ENCODE peak calls at places on chromosomes 11 and 22, in four cellular contexts. L is spleen, G is aorta, K is Caco-2. M is an unnamed sample.

GRCh38 chr11:64067257-64067993 is 31.7 kb downstream of the FLRT1 start:
- DNase-seq in L (no peak), G (no peak), K (no peak), M (no peak)

GRCh38 chr11:127470485-127470884 is 469.9 kb upstream of the KIRREL3 start:
- DNase-seq in L (no peak), G (no peak), K (no peak), M (no peak)

GRCh38 chr11:112509300-112509699 is 248.6 kb upstream of the PLET1 start:
- DNase-seq in K (no peak), L (no peak), G (no peak), M (no peak)

GRCh38 chr22:27745154-27745553 is 56.4 kb downstream of the MN1 start:
- DNase-seq in L (no peak), G (peak; percentile 30), K (no peak), M (no peak)

GRCh38 chr11:114563077-114563476 is 3.4 kb upstream of the NXPE1 start:
- DNase-seq in L (no peak), G (no peak), K (no peak), M (no peak)

GRCh38 chr11:77559686-77560425 is 29.9 kb upstream of the AQP11 start:
- DNase-seq in L (no peak), G (no peak), K (no peak), M (no peak)

GRCh38 chr11:38543311-38543710 is 1945.3 kb upstream of the RAG2 start:
- DNase-seq in K (no peak), L (no peak), G (no peak), M (no peak)

GRCh38 chr22:32615874-32616564 is 141.4 kb downstream of the FBXO7 start:
- DNase-seq in K (peak; percentile 50), L (peak; percentile 46), G (no peak), M (no peak)

GRCh38 chr11:44978279-44978960 is 27.7 kb upstream of the TP53I11 start:
- DNase-seq in L (no peak), K (no peak), G (peak; percentile 21), M (no peak)

GRCh38 chr11:44980533-44981427 is 30.1 kb upstream of the TP53I11 start:
- DNase-seq in G (peak; percentile 50), K (no peak), L (peak; percentile 79), M (no peak)

GRCh38 chr11:44977493-44977984 is 26.9 kb upstream of the TP53I11 start:
- DNase-seq in L (no peak), K (no peak), G (no peak), M (no peak)

GRCh38 chr11:44979536-44980399 is 29.1 kb upstream of the TP53I11 start:
- DNase-seq in L (peak; percentile 68), G (peak; percentile 46), K (no peak), M (no peak)

DNA sequence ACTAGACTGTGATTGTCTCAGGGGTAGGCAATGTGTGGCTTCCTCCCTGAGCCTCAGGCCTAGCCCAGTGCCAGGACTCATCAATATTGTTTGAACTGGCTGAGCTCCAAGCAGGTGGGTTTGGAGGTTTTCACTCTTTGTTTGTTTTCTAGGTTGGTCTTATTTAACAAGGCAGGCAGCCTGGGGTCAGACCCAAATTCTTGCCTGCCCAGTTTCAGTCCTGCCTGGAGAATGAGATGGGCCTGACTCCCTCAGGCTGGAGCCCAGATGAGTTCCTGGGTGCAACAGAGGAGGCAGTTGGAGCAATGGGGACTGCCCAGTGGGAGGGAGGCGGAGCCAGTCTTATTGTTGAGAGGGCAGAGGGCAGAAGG is 28.3 kb upstream of the TP53I11 start:
- DNase-seq in G (no peak), K (no peak), L (peak; percentile 59), M (no peak)
- H3K4me1 ChIP-seq in G (no peaks in the 10 kb centered on the region), K (peaks cover 9% of the 10 kb centered on the region), L (peaks cover 69% of the 10 kb centered on the region), M (peaks cover 45% of the 10 kb centered on the region)

GRCh38 chr11:13405220-13405619 is 57.8 kb downstream of the BTBD10 start:
- DNase-seq in K (no peak), G (no peak), L (no peak), M (no peak)
- H3K4me1 ChIP-seq in K (peaks cover 12% of the 10 kb centered on the region), G (no peaks in the 10 kb centered on the region), L (no peaks in the 10 kb centered on the region), M (no peaks in the 10 kb centered on the region)

GRCh38 chr11:73322986-73323306 is 14.9 kb downstream of the ARHGEF17 start:
- DNase-seq in G (no peak), L (no peak), K (no peak), M (no peak)
- H3K4me1 ChIP-seq in G (peaks cover 4% of the 10 kb centered on the region), L (peaks cover 92% of the 10 kb centered on the region), K (peaks cover 13% of the 10 kb centered on the region), M (peaks cover 34% of the 10 kb centered on the region)

DNA sequence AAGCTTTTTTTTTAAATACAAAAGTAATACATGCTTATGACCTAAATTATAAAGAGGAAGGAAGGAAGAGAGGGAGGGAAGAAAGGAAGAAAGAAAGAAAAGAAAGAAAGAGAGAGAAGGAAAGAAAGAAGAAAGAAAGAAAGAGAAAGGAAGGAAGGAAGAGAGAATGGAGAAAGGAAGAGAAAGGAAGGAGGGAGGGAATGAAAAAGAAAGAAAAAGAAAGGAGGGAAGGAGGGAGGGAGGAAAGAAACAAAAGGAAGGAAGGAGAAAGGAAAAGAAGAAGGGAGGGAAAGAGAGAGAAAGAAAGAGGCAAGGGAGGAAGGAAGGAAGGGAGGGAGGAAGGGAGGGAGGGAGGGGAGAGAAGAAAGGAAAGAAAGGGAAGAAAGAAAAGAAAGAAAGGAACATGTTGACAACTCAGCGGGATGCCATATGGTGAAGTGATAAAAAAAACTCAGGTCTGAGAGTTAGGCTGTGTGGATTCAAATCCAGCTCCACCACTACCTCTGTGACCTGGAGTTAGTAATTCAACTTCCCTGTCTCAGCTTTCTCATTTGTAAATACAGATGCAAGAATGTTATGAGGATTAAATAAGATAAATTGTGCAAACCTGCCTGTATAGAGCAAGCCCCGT is 9.6 kb upstream of the EED start:
- DNase-seq in K (no peak), G (no peak), L (no peak), M (no peak)
- H3K4me1 ChIP-seq in K (no peaks in the 10 kb centered on the region), G (no peaks in the 10 kb centered on the region), L (no peaks in the 10 kb centered on the region), M (no peaks in the 10 kb centered on the region)

DNA sequence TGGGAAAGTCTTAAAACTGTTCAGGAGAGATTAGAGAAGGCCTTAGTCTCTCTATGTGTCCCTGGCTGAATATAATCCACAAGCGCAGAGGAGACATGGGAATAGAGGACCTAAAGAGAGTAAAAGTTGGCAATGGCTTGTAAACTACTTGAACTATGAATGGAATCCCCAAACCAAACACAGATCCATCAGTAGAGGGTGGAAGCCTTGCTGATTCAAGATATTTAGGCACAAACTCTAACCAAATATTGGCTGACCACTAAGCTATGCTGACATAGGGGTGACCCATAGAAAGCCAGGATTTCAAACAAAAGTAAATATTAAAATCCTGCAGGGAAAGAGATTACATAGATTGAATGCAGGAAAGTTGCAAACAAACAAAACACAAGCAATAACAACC is 439.2 kb downstream of the DLG2 start:
- DNase-seq in L (no peak), G (no peak), K (no peak), M (no peak)
- H3K4me1 ChIP-seq in L (no peaks in the 10 kb centered on the region), G (no peaks in the 10 kb centered on the region), K (peaks cover 20% of the 10 kb centered on the region), M (no peaks in the 10 kb centered on the region)

DNA sequence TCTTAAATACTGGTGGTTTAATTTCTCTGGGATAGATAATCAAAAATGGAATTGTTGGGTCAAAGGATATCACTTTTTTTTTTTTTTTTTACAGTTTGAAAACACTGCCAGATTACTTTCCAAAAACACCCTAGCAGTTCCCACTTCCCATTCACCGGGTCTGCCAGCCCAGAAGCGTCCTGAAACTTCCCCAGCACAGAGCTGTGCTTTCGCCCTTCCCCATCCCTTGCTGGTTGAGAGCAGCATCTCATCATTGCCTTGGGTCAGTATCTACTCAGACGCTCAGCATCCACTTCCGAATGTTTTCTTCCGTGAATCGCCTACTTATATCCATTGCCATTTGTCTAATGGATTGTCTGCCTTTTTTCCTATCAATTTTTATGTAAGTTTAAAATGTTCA is 5.5 kb downstream of the CERK start:
- DNase-seq in G (no peak), K (no peak), L (no peak), M (no peak)
- H3K4me1 ChIP-seq in G (no peaks in the 10 kb centered on the region), K (peaks cover 6% of the 10 kb centered on the region), L (peaks cover 99% of the 10 kb centered on the region), M (peaks cover 18% of the 10 kb centered on the region)